ENCODE peak calls at places on chromosomes 12 and 14, in four cellular contexts. L, O, Y and T are unnamed samples.

GRCh38 chr12:118821386-118821928 is 159.9 kb upstream of the SRRM4 start:
- DNase-seq in L (no peak), O (no peak), Y (peak; percentile 13), T (no peak)

GRCh38 chr12:78489990-78490389 is 374.6 kb upstream of the SYT1 start:
- DNase-seq in L (no peak), O (no peak), Y (no peak), T (no peak)

GRCh38 chr14:104504172-104504735 is 75.3 kb upstream of the C14orf180 start:
- DNase-seq in L (no peak), O (no peak), Y (no peak), T (no peak)

GRCh38 chr14:87405563-87405962 is 587.4 kb downstream of the GALC start:
- DNase-seq in L (no peak), O (no peak), Y (no peak), T (no peak)

GRCh38 chr14:103742499-103743255 is 27.1 kb downstream of the ZFYVE21 start:
- DNase-seq in L (no peak), O (no peak), Y (no peak), T (no peak)

GRCh38 chr12:56213878-56214277 is 7.8 kb downstream of the RNF41 start:
- DNase-seq in L (no peak), O (no peak), Y (no peak), T (no peak)

GRCh38 chr12:66087365-66087943 is 43.1 kb downstream of the LLPH start:
- DNase-seq in L (no peak), O (no peak), Y (peak; percentile 38), T (peak; percentile 23)

GRCh38 chr14:92867246-92867925 is 55.6 kb upstream of the CHGA start:
- DNase-seq in L (no peak), O (no peak), Y (no peak), T (no peak)

GRCh38 chr12:112307219-112308062 is 74.8 kb downstream of the HECTD4 start:
- DNase-seq in L (no peak), O (no peak), Y (no peak), T (no peak)

GRCh38 chr14:73943083-73943482 is 6.8 kb downstream of the FAM161B start:
- DNase-seq in L (no peak), O (no peak), Y (no peak), T (no peak)

GRCh38 chr12:50283924-50284236 is 560 bp upstream of the LIMA1 start:
- DNase-seq in L (no peak), O (peak; percentile 4), Y (no peak), T (no peak)

GRCh38 chr14:104745431-104745830 is 7.5 kb upstream of the SIVA1 start:
- DNase-seq in L (no peak), O (no peak), Y (no peak), T (no peak)

GRCh38 chr14:63388766-63389431 is 70.2 kb upstream of the GPHB5 start:
- DNase-seq in L (no peak), O (peak; percentile 24), Y (peak; percentile 64), T (peak; percentile 79)

GRCh38 chr14:90513151-90514014 is 116.6 kb downstream of the CALM1 start:
- DNase-seq in L (no peak), O (no peak), Y (no peak), T (no peak)

GRCh38 chr14:59768855-59769254 is 101.7 kb downstream of the RTN1 start:
- DNase-seq in L (no peak), O (no peak), Y (no peak), T (no peak)

GRCh38 chr12:124568431-124569374 is 1.3 kb upstream of the NCOR2 start:
- DNase-seq in L (peak; percentile 79), O (peak; percentile 53), Y (peak; percentile 78), T (peak; percentile 65)

GRCh38 chr14:29454026-29454693 is 473.5 kb downstream of the PRKD1 start:
- DNase-seq in L (no peak), O (no peak), Y (no peak), T (no peak)

GRCh38 chr14:29558516-29558915 is 369.1 kb downstream of the PRKD1 start:
- DNase-seq in L (no peak), O (no peak), Y (no peak), T (no peak)

GRCh38 chr12:120865094-120865493 is 39.1 kb downstream of the SPPL3 start:
- DNase-seq in L (no peak), O (no peak), Y (no peak), T (no peak)

GRCh38 chr12:48681416-48681737 is 661 bp downstream of the KANSL2 start:
- DNase-seq in L (peak; percentile 27), O (no peak), Y (peak; percentile 51), T (no peak)
- TF ChIP-seq TAF1 in L (no peak), O (no peak), Y (no peak), T (no peak)

GRCh38 chr12:90055071-90055470 is 346.4 kb upstream of the ATP2B1 start:
- DNase-seq in L (no peak), O (no peak), Y (no peak), T (no peak)
- TF ChIP-seq TAF1 in L (no peak), O (no peak), Y (no peak), T (no peak)

GRCh38 chr12:104336115-104336514 is 32.6 kb downstream of the EID3 start:
- DNase-seq in L (no peak), O (no peak), Y (no peak), T (no peak)
- TF ChIP-seq TAF1 in L (no peak), O (no peak), Y (no peak), T (no peak)

GRCh38 chr14:21087294-21088091 is 11.0 kb downstream of the ZNF219 start:
- DNase-seq in L (no peak), O (no peak), Y (peak; percentile 80), T (no peak)
- TF ChIP-seq TAF1 in L (no peak), O (no peak), Y (no peak), T (no peak)

DNA sequence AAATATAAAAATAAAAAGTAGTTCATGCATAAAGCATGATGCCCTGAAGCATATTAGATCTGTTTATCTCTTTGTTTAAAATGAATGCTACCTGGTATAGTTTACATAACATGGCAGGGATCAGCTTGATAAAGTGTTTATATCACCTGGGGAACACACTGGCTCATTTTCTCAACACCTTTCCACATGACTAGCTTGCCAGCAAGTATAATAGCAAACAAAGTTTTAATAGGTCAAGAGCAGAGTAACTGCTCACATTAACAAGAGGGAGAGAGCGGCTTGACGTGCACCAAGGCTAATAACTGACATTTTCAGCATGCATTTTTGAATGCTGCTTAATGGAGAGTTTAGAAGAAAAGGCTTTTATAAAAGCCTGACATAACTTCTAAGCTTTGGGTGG is 246.4 kb downstream of the EGLN3 start:
- DNase-seq in L (no peak), O (no peak), Y (no peak), T (no peak)
- TF ChIP-seq TAF1 in L (no peak), O (no peak), Y (no peak), T (no peak)

GRCh38 chr14:85917631-85918030 is 387.7 kb downstream of the FLRT2 start:
- DNase-seq in L (no peak), O (no peak), Y (no peak), T (no peak)

DNA sequence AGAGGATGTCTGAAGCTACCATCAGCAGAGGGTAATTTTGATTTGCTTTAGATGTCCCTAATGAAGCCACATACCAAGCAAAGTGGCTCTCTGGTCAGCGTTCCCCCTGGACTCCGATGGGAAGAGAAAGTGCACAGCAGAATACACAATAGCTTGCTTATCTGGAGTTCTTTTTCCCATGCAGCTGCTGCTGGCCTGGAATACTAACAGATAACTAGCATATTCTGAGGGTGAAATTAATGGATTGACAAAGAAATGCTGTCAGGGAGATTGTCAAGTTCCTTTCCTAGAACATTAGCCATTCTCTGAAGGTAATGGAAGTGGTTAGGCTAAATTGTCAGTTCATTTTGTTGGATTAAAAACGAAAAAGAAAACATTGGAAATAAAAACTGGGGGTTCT is 391.3 kb downstream of the FLRT2 start:
- DNase-seq in L (no peak), O (no peak), Y (no peak), T (no peak)
- TF ChIP-seq TAF1 in L (no peak), O (no peak), Y (no peak), T (no peak)

GRCh38 chr14:23117371-23118020 is 1.6 kb downstream of the CEBPE start:
- DNase-seq in L (no peak), O (no peak), Y (no peak), T (no peak)
- TF ChIP-seq TAF1 in L (no peak), O (no peak), Y (no peak), T (no peak)